ENCODE peak calls at places on chromosomes 11 and 22, in five cellular contexts. One of them, this sample, is unnamed.
A peak's percentile ranks its signal among the peaks of the same experiment; 100 is the strongest.

GRCh38 chr11:116649268-116649667 is 123.5 kb downstream of the BUD13 start:
- DNase-seq in endothelial cell: no peak
- DNase-seq in AG04450: no peak
- DNase-seq in endodermal cell: no peak
- DNase-seq in HFF-Myc: no peak
- DNase-seq in this sample: no peak

GRCh38 chr11:34356576-34356917 is 1.3 kb downstream of the ABTB2 start:
- DNase-seq in endothelial cell: peak; percentile 33
- DNase-seq in AG04450: no peak
- DNase-seq in endodermal cell: peak; percentile 82
- DNase-seq in HFF-Myc: no peak
- DNase-seq in this sample: peak; percentile 59

GRCh38 chr11:19392321-19392720 is 151.6 kb upstream of the E2F8 start:
- DNase-seq in endothelial cell: no peak
- DNase-seq in AG04450: no peak
- DNase-seq in endodermal cell: peak; percentile 30
- DNase-seq in HFF-Myc: no peak
- DNase-seq in this sample: no peak

GRCh38 chr22:42664976-42665831 is 16.0 kb upstream of the CYB5R3 start:
- DNase-seq in endothelial cell: no peak
- DNase-seq in AG04450: no peak
- DNase-seq in endodermal cell: no peak
- DNase-seq in HFF-Myc: no peak
- DNase-seq in this sample: no peak

GRCh38 chr22:18013436-18013835 is 10.9 kb downstream of the MICAL3 start:
- DNase-seq in endothelial cell: no peak
- DNase-seq in AG04450: no peak
- DNase-seq in endodermal cell: no peak
- DNase-seq in HFF-Myc: no peak
- DNase-seq in this sample: no peak

GRCh38 chr11:61683961-61684869 is 4.0 kb downstream of the DAGLA start:
- DNase-seq in endothelial cell: no peak
- DNase-seq in AG04450: no peak
- DNase-seq in endodermal cell: peak; percentile 42
- DNase-seq in HFF-Myc: no peak
- DNase-seq in this sample: peak; percentile 60

GRCh38 chr11:47259178-47259977 is 1.6 kb downstream of the NR1H3 start:
- DNase-seq in endothelial cell: peak; percentile 66
- DNase-seq in AG04450: no peak
- DNase-seq in endodermal cell: peak; percentile 93
- DNase-seq in HFF-Myc: no peak
- DNase-seq in this sample: peak; percentile 64

GRCh38 chr11:71332046-71332445 is 79.7 kb upstream of the SHANK2 start:
- DNase-seq in endothelial cell: no peak
- DNase-seq in AG04450: no peak
- DNase-seq in endodermal cell: no peak
- DNase-seq in HFF-Myc: no peak
- DNase-seq in this sample: no peak

GRCh38 chr11:105960252-105961245 is 61.5 kb downstream of the MSANTD4 start:
- DNase-seq in endothelial cell: no peak
- DNase-seq in AG04450: no peak
- DNase-seq in endodermal cell: peak; percentile 85
- DNase-seq in HFF-Myc: no peak
- DNase-seq in this sample: peak; percentile 89

GRCh38 chr11:69558519-69558941 is 77.1 kb downstream of the LINC01488 start:
- DNase-seq in endothelial cell: no peak
- DNase-seq in AG04450: no peak
- DNase-seq in endodermal cell: no peak
- DNase-seq in HFF-Myc: no peak
- DNase-seq in this sample: no peak

GRCh38 chr11:132301465-132301864 is 931.0 kb downstream of the NTM start:
- DNase-seq in endothelial cell: no peak
- DNase-seq in AG04450: no peak
- DNase-seq in endodermal cell: no peak
- DNase-seq in HFF-Myc: no peak
- DNase-seq in this sample: no peak

GRCh38 chr11:61910473-61911123 is 6.8 kb downstream of the RAB3IL1 start:
- DNase-seq in endothelial cell: no peak
- DNase-seq in AG04450: no peak
- DNase-seq in endodermal cell: peak; percentile 41
- DNase-seq in HFF-Myc: no peak
- DNase-seq in this sample: no peak

GRCh38 chr22:29145321-29146072 is 60.2 kb upstream of the EMID1 start:
- DNase-seq in endothelial cell: no peak
- DNase-seq in AG04450: no peak
- DNase-seq in endodermal cell: no peak
- DNase-seq in HFF-Myc: no peak
- DNase-seq in this sample: no peak

GRCh38 chr11:120660024-120660565 is 148.5 kb downstream of the GRIK4 start:
- DNase-seq in endothelial cell: peak; percentile 67
- DNase-seq in AG04450: no peak
- DNase-seq in endodermal cell: peak; percentile 89
- DNase-seq in HFF-Myc: peak; percentile 2
- DNase-seq in this sample: peak; percentile 63

GRCh38 chr11:64568041-64568571 is 22.9 kb upstream of the SLC22A12 start:
- DNase-seq in endothelial cell: no peak
- DNase-seq in AG04450: no peak
- DNase-seq in endodermal cell: peak; percentile 60
- DNase-seq in HFF-Myc: no peak
- DNase-seq in this sample: no peak

GRCh38 chr11:11306855-11307254 is 46.2 kb downstream of the CSNK2A3 start:
- DNase-seq in endothelial cell: no peak
- DNase-seq in AG04450: no peak
- DNase-seq in endodermal cell: no peak
- DNase-seq in HFF-Myc: no peak
- DNase-seq in this sample: no peak

GRCh38 chr11:250740-251299 is 14.0 kb downstream of the PSMD13 start:
- DNase-seq in endothelial cell: peak; percentile 82
- DNase-seq in AG04450: no peak
- DNase-seq in endodermal cell: peak; percentile 93
- DNase-seq in HFF-Myc: no peak
- DNase-seq in this sample: peak; percentile 88

GRCh38 chr11:76604652-76605241 is 65.8 kb downstream of the LRRC32 start:
- DNase-seq in endothelial cell: no peak
- DNase-seq in AG04450: no peak
- DNase-seq in endodermal cell: no peak
- DNase-seq in HFF-Myc: peak; percentile 91
- DNase-seq in this sample: no peak

GRCh38 chr11:76742912-76743311 is 40.2 kb upstream of the TSKU start:
- DNase-seq in endothelial cell: no peak
- DNase-seq in AG04450: peak; percentile 23
- DNase-seq in endodermal cell: no peak
- DNase-seq in HFF-Myc: peak; percentile 63
- DNase-seq in this sample: no peak

GRCh38 chr11:3959015-3959917 is 103.8 kb downstream of the STIM1 start:
- DNase-seq in endothelial cell: peak; percentile 15
- DNase-seq in AG04450: no peak
- DNase-seq in endodermal cell: no peak
- DNase-seq in HFF-Myc: no peak
- DNase-seq in this sample: no peak

GRCh38 chr22:31618057-31618456 is 44.0 kb downstream of the PISD start:
- DNase-seq in endothelial cell: no peak
- DNase-seq in AG04450: no peak
- DNase-seq in endodermal cell: peak; percentile 48
- DNase-seq in HFF-Myc: no peak
- DNase-seq in this sample: no peak

GRCh38 chr22:30606455-30607299 is at the start of gene TCN2:
- DNase-seq in endothelial cell: peak; percentile 58
- DNase-seq in AG04450: no peak
- DNase-seq in endodermal cell: peak; percentile 97
- DNase-seq in HFF-Myc: peak; percentile 47
- DNase-seq in this sample: peak; percentile 72

GRCh38 chr22:37802310-37803194 is 5.2 kb upstream of the GCAT start:
- DNase-seq in endothelial cell: peak; percentile 63
- DNase-seq in AG04450: no peak
- DNase-seq in endodermal cell: peak; percentile 90
- DNase-seq in HFF-Myc: no peak
- DNase-seq in this sample: peak; percentile 82

GRCh38 chr22:36734171-36735058 is 30.9 kb upstream of the CACNG2 start:
- DNase-seq in endothelial cell: no peak
- DNase-seq in AG04450: no peak
- DNase-seq in endodermal cell: peak; percentile 43
- DNase-seq in HFF-Myc: no peak
- DNase-seq in this sample: no peak

GRCh38 chr11:43447124-43447523 is 88.4 kb downstream of the TTC17 start:
- DNase-seq in endothelial cell: no peak
- DNase-seq in AG04450: no peak
- DNase-seq in endodermal cell: no peak
- DNase-seq in HFF-Myc: no peak
- DNase-seq in this sample: no peak

GRCh38 chr11:96337541-96338530 is 5.2 kb downstream of the MAML2 start:
- DNase-seq in endothelial cell: no peak
- DNase-seq in AG04450: no peak
- DNase-seq in endodermal cell: no peak
- DNase-seq in HFF-Myc: no peak
- DNase-seq in this sample: no peak

GRCh38 chr11:22169833-22170232 is 23.1 kb upstream of the ANO5 start:
- DNase-seq in endothelial cell: no peak
- DNase-seq in AG04450: no peak
- DNase-seq in endodermal cell: no peak
- DNase-seq in HFF-Myc: no peak
- DNase-seq in this sample: no peak

GRCh38 chr11:34308049-34308692 is 49.6 kb downstream of the ABTB2 start:
- DNase-seq in endothelial cell: no peak
- DNase-seq in AG04450: no peak
- DNase-seq in endodermal cell: no peak
- DNase-seq in HFF-Myc: no peak
- DNase-seq in this sample: no peak

GRCh38 chr11:46918087-46918751 is at the start of gene LRP4:
- DNase-seq in endothelial cell: peak; percentile 72
- DNase-seq in AG04450: no peak
- DNase-seq in endodermal cell: peak; percentile 84
- DNase-seq in HFF-Myc: no peak
- DNase-seq in this sample: peak; percentile 48

GRCh38 chr11:34502949-34503348 is 10.6 kb downstream of the ELF5 start:
- DNase-seq in endothelial cell: no peak
- DNase-seq in AG04450: no peak
- DNase-seq in endodermal cell: no peak
- DNase-seq in HFF-Myc: no peak
- DNase-seq in this sample: no peak

GRCh38 chr11:93370260-93370659 is 39.7 kb downstream of the DEUP1 start:
- DNase-seq in endothelial cell: no peak
- DNase-seq in AG04450: no peak
- DNase-seq in endodermal cell: no peak
- DNase-seq in HFF-Myc: no peak
- DNase-seq in this sample: no peak
- TF ChIP-seq CTCF in endothelial cell: no peak
- TF ChIP-seq CTCF in AG04450: no peak
- TF ChIP-seq CTCF in endodermal cell: no peak
- TF ChIP-seq CTCF in HFF-Myc: no peak
- TF ChIP-seq CTCF in this sample: no peak

DNA sequence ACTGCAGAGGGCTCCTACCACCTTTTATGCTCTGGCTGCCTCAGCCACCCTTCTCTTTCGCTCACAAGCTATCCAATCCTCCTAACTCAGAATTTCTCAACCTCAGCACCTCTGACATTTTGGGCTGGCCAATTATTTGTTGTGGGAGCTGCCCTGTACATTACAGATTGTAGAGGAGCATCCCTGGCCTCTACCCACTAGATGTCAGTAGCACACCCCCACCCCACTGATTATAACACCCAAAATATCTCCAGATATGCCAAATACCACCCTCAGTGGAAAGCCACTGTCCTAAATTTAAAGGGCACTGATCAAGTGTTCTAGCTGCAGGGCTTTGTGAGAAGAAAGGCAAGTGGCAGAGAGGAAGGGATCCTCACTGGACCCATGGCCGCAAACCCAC is 443.1 kb downstream of the SOX6 start:
- DNase-seq in endothelial cell: no peak
- DNase-seq in AG04450: no peak
- DNase-seq in endodermal cell: no peak
- DNase-seq in HFF-Myc: no peak
- DNase-seq in this sample: no peak
- TF ChIP-seq CTCF in endothelial cell: no peak
- TF ChIP-seq CTCF in AG04450: peak; percentile 33
- TF ChIP-seq CTCF in endodermal cell: peak; percentile 22
- TF ChIP-seq CTCF in HFF-Myc: no peak
- TF ChIP-seq CTCF in this sample: no peak

GRCh38 chr11:118435893-118436624 is at the start of gene KMT2A:
- DNase-seq in endothelial cell: peak; percentile 100
- DNase-seq in AG04450: peak; percentile 91
- DNase-seq in endodermal cell: peak; percentile 99
- DNase-seq in HFF-Myc: peak; percentile 78
- DNase-seq in this sample: peak; percentile 100
- TF ChIP-seq CTCF in endothelial cell: no peak
- TF ChIP-seq CTCF in AG04450: no peak
- TF ChIP-seq CTCF in endodermal cell: no peak
- TF ChIP-seq CTCF in HFF-Myc: no peak
- TF ChIP-seq CTCF in this sample: no peak

DNA sequence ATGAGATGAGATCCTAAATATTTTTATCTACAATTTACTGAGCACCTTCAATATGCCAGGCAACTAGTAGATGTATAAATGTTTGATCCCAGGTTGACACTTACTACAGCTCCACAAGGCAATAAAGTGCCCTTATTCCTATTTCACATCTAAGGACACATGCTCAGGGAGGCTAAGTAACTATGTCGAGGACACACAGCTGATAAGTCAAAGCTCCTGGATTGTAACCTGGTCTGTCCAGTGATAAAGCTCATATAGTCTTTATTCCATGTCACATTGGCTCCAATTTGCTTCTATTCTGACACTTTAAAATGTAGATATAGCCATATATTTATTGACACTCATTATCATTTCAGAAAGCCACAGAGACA is 93.8 kb upstream of the BMAL1 start:
- DNase-seq in endothelial cell: no peak
- DNase-seq in AG04450: no peak
- DNase-seq in endodermal cell: no peak
- DNase-seq in HFF-Myc: no peak
- DNase-seq in this sample: no peak
- TF ChIP-seq CTCF in endothelial cell: no peak
- TF ChIP-seq CTCF in AG04450: no peak
- TF ChIP-seq CTCF in endodermal cell: no peak
- TF ChIP-seq CTCF in HFF-Myc: no peak
- TF ChIP-seq CTCF in this sample: no peak

DNA sequence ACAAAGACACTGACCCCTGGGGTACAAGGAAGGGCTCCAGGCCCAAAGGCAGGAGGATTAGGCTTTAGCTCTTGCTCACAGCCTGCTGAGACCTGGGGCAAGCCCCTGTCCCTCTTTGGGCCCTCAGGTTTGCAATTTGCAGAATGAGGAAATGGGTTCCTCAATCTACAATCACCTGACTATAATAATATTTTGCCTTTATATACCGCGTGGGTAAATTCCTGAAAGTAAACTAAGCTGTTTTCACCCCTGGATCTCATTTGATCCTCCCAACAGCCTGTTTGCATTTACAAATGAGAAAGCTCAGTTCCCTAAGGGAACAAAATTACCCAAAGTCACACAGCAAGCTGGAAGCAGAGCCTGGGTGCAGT is 781 bp downstream of the STARD10 start:
- DNase-seq in endothelial cell: no peak
- DNase-seq in AG04450: no peak
- DNase-seq in endodermal cell: no peak
- DNase-seq in HFF-Myc: no peak
- DNase-seq in this sample: no peak
- TF ChIP-seq CTCF in endothelial cell: no peak
- TF ChIP-seq CTCF in AG04450: no peak
- TF ChIP-seq CTCF in endodermal cell: no peak
- TF ChIP-seq CTCF in HFF-Myc: no peak
- TF ChIP-seq CTCF in this sample: no peak

GRCh38 chr22:10961043-10961860 is 4566.7 kb upstream of the OR11H1 start:
- DNase-seq in endothelial cell: no peak
- DNase-seq in AG04450: no peak
- DNase-seq in endodermal cell: no peak
- DNase-seq in HFF-Myc: no peak
- DNase-seq in this sample: no peak
- TF ChIP-seq CTCF in endothelial cell: no peak
- TF ChIP-seq CTCF in AG04450: no peak
- TF ChIP-seq CTCF in endodermal cell: no peak
- TF ChIP-seq CTCF in HFF-Myc: no peak
- TF ChIP-seq CTCF in this sample: no peak